ENCODE peak calls at places on chromosomes 3 and 15, in eight cellular contexts. C, N, J, P, T, G, O and A are unnamed samples.

GRCh38 chr15:43249699-43250203 is 17.0 kb downstream of the TGM5 start:
- DNase-seq in G (no peak), J (no peak), O (peak; percentile 35), N (no peak), C (no peak), T (peak; percentile 48), P (no peak), A (no peak)

GRCh38 chr3:131535596-131535995 is 32.8 kb upstream of the MRPL3 start:
- DNase-seq in J (no peak), T (no peak), C (no peak), N (no peak), G (no peak), P (no peak), O (no peak), A (no peak)

GRCh38 chr15:58568157-58568571 is 136.4 kb downstream of the LIPC start:
- DNase-seq in G (peak; percentile 51), O (peak; percentile 53), P (no peak), J (no peak), N (no peak), T (no peak), C (peak; percentile 48), A (peak; percentile 18)

GRCh38 chr3:121942116-121942786 is 48.0 kb downstream of the SLC15A2 start:
- DNase-seq in O (no peak), C (no peak), J (no peak), G (no peak), T (no peak), P (no peak), N (no peak), A (no peak)

GRCh38 chr15:61659571-61660190 is 400.6 kb downstream of the VPS13C start:
- DNase-seq in N (no peak), O (no peak), P (no peak), G (no peak), C (no peak), J (no peak), T (no peak), A (no peak)

GRCh38 chr3:4107430-4107829 is 195.7 kb upstream of the SETMAR start:
- DNase-seq in O (no peak), G (no peak), N (no peak), J (no peak), T (no peak), C (no peak), P (no peak), A (no peak)

GRCh38 chr3:73471986-73472385 is 152.8 kb downstream of the PDZRN3 start:
- DNase-seq in N (no peak), G (no peak), T (no peak), C (no peak), P (no peak), O (no peak), J (no peak), A (no peak)

GRCh38 chr15:94196536-94196935 is 34.8 kb upstream of the MCTP2 start:
- DNase-seq in O (no peak), J (no peak), C (no peak), T (no peak), P (no peak), N (no peak), G (no peak), A (no peak)

GRCh38 chr3:128907706-128908445 is 28.5 kb downstream of the ACAD9 start:
- DNase-seq in N (no peak), P (no peak), T (no peak), O (no peak), J (no peak), C (no peak), G (no peak), A (no peak)

GRCh38 chr3:18351823-18352744 is 73.1 kb downstream of the SATB1 start:
- DNase-seq in O (no peak), P (no peak), C (no peak), N (no peak), T (no peak), J (no peak), G (peak; percentile 80), A (no peak)

GRCh38 chr3:194296448-194296831 is 54.7 kb downstream of the CPN2 start:
- DNase-seq in O (no peak), C (peak; percentile 77), G (no peak), N (no peak), J (peak; percentile 72), P (no peak), T (no peak), A (no peak)

GRCh38 chr3:194379651-194380050 is 10.1 kb upstream of the LRRC15 start:
- DNase-seq in P (no peak), T (no peak), C (no peak), G (peak; percentile 3), N (no peak), J (no peak), O (no peak), A (no peak)

GRCh38 chr3:46953265-46954010 is 23.1 kb downstream of the CCDC12 start:
- DNase-seq in P (no peak), T (no peak), O (no peak), C (peak; percentile 14), J (no peak), N (no peak), G (no peak), A (no peak)

GRCh38 chr3:38722760-38723568 is 73.5 kb upstream of the SCN5A start:
- DNase-seq in O (no peak), N (no peak), J (no peak), T (no peak), C (no peak), P (no peak), G (no peak), A (no peak)

GRCh38 chr3:116388867-116389385 is 56.4 kb downstream of the LSAMP start:
- DNase-seq in T (no peak), N (no peak), P (no peak), G (no peak), J (no peak), C (no peak), O (no peak), A (no peak)

GRCh38 chr3:54870423-54870822 is 57.4 kb downstream of the LRTM1 start:
- DNase-seq in J (no peak), O (peak; percentile 22), P (no peak), N (no peak), G (no peak), T (no peak), C (peak; percentile 57), A (peak; percentile 11)

GRCh38 chr3:131518682-131519081 is 15.9 kb upstream of the MRPL3 start:
- DNase-seq in O (no peak), J (no peak), N (no peak), P (no peak), G (no peak), T (no peak), C (no peak), A (no peak)

GRCh38 chr15:81258455-81258854 is 61.8 kb downstream of the IL16 start:
- DNase-seq in N (no peak), C (no peak), O (no peak), P (no peak), T (no peak), G (no peak), J (no peak), A (no peak)

GRCh38 chr15:73127302-73127936 is 75.2 kb downstream of the NEO1 start:
- DNase-seq in N (no peak), C (peak; percentile 17), G (no peak), T (no peak), P (no peak), O (peak; percentile 47), J (no peak), A (peak; percentile 47)

GRCh38 chr3:6697722-6698121 is 163.2 kb upstream of the GRM7 start:
- DNase-seq in P (no peak), N (no peak), O (no peak), T (no peak), G (no peak), C (no peak), J (no peak), A (no peak)

GRCh38 chr15:75578206-75578947 is 738 bp downstream of the PTPN9 start:
- DNase-seq in P (no peak), C (no peak), N (no peak), T (peak; percentile 45), O (peak; percentile 53), J (peak; percentile 30), G (peak; percentile 44), A (peak; percentile 50)

GRCh38 chr3:9552252-9552999 is 1.2 kb downstream of the LHFPL4 start:
- DNase-seq in C (peak; percentile 54), T (no peak), J (peak; percentile 38), O (peak; percentile 73), N (no peak), G (peak; percentile 51), P (peak; percentile 27), A (peak; percentile 59)

GRCh38 chr15:27692438-27692837 is 406.7 kb downstream of the OCA2 start:
- DNase-seq in G (no peak), C (no peak), T (no peak), O (no peak), P (no peak), J (no peak), N (no peak), A (no peak)

GRCh38 chr15:37098468-37099320 is 1.7 kb downstream of the MEIS2 start:
- DNase-seq in T (no peak), G (no peak), C (peak; percentile 54), J (peak; percentile 69), P (peak; percentile 44), O (peak; percentile 52), N (no peak), A (peak; percentile 68)
- TF ChIP-seq POLR2A in T (no peak), G (no peak), C (no peak), J (no peak), P (no peak), O (peak; percentile 15), N (no peak), A (no peak)

DNA sequence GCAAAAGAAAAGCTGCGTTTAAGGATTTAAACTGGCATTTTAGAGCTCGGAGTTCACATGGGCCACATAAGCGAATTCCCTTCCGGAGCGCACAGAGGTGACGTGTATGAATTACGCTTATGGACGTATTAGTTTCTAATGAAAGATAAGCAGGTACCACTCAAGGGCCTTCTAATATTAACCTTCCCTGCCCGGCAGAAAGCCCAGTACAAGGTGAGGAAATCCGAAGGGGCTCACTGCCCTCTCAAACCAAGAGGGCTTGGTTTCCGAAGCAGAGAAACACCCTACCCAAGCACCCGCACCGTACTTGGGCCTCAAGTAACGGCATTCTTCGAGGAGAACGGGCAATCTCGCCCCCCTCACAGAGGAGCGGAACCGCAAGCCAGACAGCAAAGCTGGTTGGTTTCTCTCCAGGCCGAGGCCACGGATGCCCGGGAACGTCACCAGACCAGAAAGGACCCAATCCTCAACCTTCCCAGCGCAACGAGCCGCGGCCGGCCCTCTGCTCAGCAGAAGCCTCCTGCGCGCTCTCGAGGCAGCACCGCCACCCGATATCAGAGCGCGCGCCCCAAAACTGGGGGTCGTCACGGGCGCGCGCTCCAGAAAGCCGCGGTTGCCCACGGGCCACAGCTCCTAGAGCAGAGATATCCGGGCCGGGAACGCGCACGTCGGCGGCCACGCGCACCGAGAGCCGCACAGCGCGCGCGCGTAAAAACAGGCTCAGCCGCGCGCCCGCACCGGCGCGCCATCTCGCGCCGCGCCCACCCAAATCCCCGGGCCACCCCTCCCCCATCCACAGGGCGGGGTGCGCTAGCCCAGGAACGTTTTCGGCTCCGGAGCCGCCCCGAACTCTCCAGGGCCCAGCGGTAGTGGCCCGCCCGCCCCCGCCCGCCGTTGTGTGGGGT is 671 bp downstream of the QRICH1 start:
- DNase-seq in O (peak; percentile 71), C (peak; percentile 81), G (peak; percentile 81), T (peak; percentile 65), N (peak; percentile 73), J (peak; percentile 78), P (peak; percentile 74), A (peak; percentile 94)
- TF ChIP-seq POLR2A in O (no peak), C (no peak), G (no peak), T (peak; percentile 51), N (no peak), J (no peak), P (no peak), A (no peak)

GRCh38 chr3:119702530-119703527 is at the start of gene CFAP91:
- DNase-seq in T (peak; percentile 55), J (peak; percentile 99), G (peak; percentile 98), O (peak; percentile 6), P (peak; percentile 98), C (peak; percentile 98), N (peak; percentile 93), A (peak; percentile 90)
- TF ChIP-seq POLR2A in T (no peak), J (peak; percentile 57), G (no peak), O (no peak), P (no peak), C (peak; percentile 38), N (no peak), A (no peak)

GRCh38 chr3:158847885-158848284 is 46.0 kb downstream of the MFSD1 start:
- DNase-seq in J (no peak), C (no peak), T (no peak), N (no peak), G (no peak), P (no peak), O (no peak), A (no peak)
- TF ChIP-seq POLR2A in J (no peak), C (no peak), T (no peak), N (no peak), G (no peak), P (no peak), O (no peak), A (no peak)